ENCODE peak calls at places on chromosomes 12 and 14, in seven cellular contexts. One of them, this sample, is unnamed.

GRCh38 chr12:3203713-3204112 is 126.5 kb downstream of the TSPAN9 start:
- DNase-seq in adipocyte: no peak
- DNase-seq in fibroblast of lung: no peak
- DNase-seq in lower leg skin: no peak
- DNase-seq in astrocyte of the cerebellum: no peak
- DNase-seq in neural progenitor cell: no peak
- DNase-seq in heart right ventricle: no peak
- DNase-seq in this sample: no peak

GRCh38 chr14:100900837-100901390 is 2.6 kb downstream of the RTL1 start:
- DNase-seq in heart right ventricle: no peak
- DNase-seq in neural progenitor cell: peak; percentile 87
- DNase-seq in lower leg skin: peak; percentile 82
- DNase-seq in fibroblast of lung: peak; percentile 18
- DNase-seq in adipocyte: no peak
- DNase-seq in astrocyte of the cerebellum: no peak
- DNase-seq in this sample: no peak

GRCh38 chr12:27096420-27096819 is 14.0 kb upstream of the C12orf71 start:
- DNase-seq in adipocyte: no peak
- DNase-seq in neural progenitor cell: no peak
- DNase-seq in heart right ventricle: no peak
- DNase-seq in fibroblast of lung: no peak
- DNase-seq in astrocyte of the cerebellum: no peak
- DNase-seq in lower leg skin: no peak
- DNase-seq in this sample: no peak

GRCh38 chr14:100680439-100681051 is 46.1 kb upstream of the DLK1 start:
- DNase-seq in astrocyte of the cerebellum: no peak
- DNase-seq in adipocyte: no peak
- DNase-seq in lower leg skin: no peak
- DNase-seq in neural progenitor cell: no peak
- DNase-seq in heart right ventricle: peak; percentile 39
- DNase-seq in fibroblast of lung: no peak
- DNase-seq in this sample: peak; percentile 87

GRCh38 chr12:107092669-107093546 is 441 bp downstream of the CRY1 start:
- DNase-seq in neural progenitor cell: peak; percentile 73
- DNase-seq in astrocyte of the cerebellum: peak; percentile 22
- DNase-seq in lower leg skin: peak; percentile 92
- DNase-seq in adipocyte: peak; percentile 80
- DNase-seq in heart right ventricle: peak; percentile 54
- DNase-seq in fibroblast of lung: peak; percentile 64
- DNase-seq in this sample: peak; percentile 71

GRCh38 chr12:3896851-3897351 is 23.7 kb upstream of the PARP11 start:
- DNase-seq in lower leg skin: no peak
- DNase-seq in astrocyte of the cerebellum: no peak
- DNase-seq in fibroblast of lung: no peak
- DNase-seq in neural progenitor cell: peak; percentile 52
- DNase-seq in heart right ventricle: peak; percentile 14
- DNase-seq in adipocyte: peak; percentile 53
- DNase-seq in this sample: peak; percentile 71

GRCh38 chr14:61064866-61065265 is 83.8 kb downstream of the SLC38A6 start:
- DNase-seq in adipocyte: no peak
- DNase-seq in neural progenitor cell: no peak
- DNase-seq in lower leg skin: no peak
- DNase-seq in heart right ventricle: no peak
- DNase-seq in astrocyte of the cerebellum: no peak
- DNase-seq in fibroblast of lung: no peak
- DNase-seq in this sample: no peak

GRCh38 chr12:62351326-62351725 is 91.1 kb downstream of the USP15 start:
- DNase-seq in adipocyte: no peak
- DNase-seq in fibroblast of lung: no peak
- DNase-seq in heart right ventricle: no peak
- DNase-seq in neural progenitor cell: no peak
- DNase-seq in astrocyte of the cerebellum: no peak
- DNase-seq in lower leg skin: no peak
- DNase-seq in this sample: no peak

GRCh38 chr12:116529048-116529447 is 30.1 kb upstream of the MAP1LC3B2 start:
- DNase-seq in lower leg skin: peak; percentile 84
- DNase-seq in astrocyte of the cerebellum: no peak
- DNase-seq in neural progenitor cell: no peak
- DNase-seq in fibroblast of lung: peak; percentile 91
- DNase-seq in heart right ventricle: no peak
- DNase-seq in adipocyte: no peak
- DNase-seq in this sample: peak; percentile 90

GRCh38 chr14:105490318-105490571 is 801 bp upstream of the TEDC1 start:
- DNase-seq in adipocyte: no peak
- DNase-seq in neural progenitor cell: no peak
- DNase-seq in lower leg skin: peak; percentile 93
- DNase-seq in astrocyte of the cerebellum: no peak
- DNase-seq in heart right ventricle: no peak
- DNase-seq in fibroblast of lung: no peak
- DNase-seq in this sample: no peak
- H3K4me3 ChIP-seq in adipocyte: peak overlapping the region; percentile 81
- H3K4me3 ChIP-seq in neural progenitor cell: peak overlapping the region; percentile 72
- H3K4me3 ChIP-seq in lower leg skin: peak overlapping the region; percentile 28
- H3K4me3 ChIP-seq in astrocyte of the cerebellum: peak overlapping the region; percentile 58
- H3K4me3 ChIP-seq in heart right ventricle: peak overlapping the region; percentile 80
- H3K4me3 ChIP-seq in fibroblast of lung: peak overlapping the region; percentile 70
- H3K4me3 ChIP-seq in this sample: peak overlapping the region; percentile 68

GRCh38 chr12:123571343-123571813 is 13.0 kb upstream of the TMED2 start:
- DNase-seq in heart right ventricle: peak; percentile 38
- DNase-seq in astrocyte of the cerebellum: peak; percentile 41
- DNase-seq in fibroblast of lung: peak; percentile 68
- DNase-seq in adipocyte: peak; percentile 64
- DNase-seq in lower leg skin: peak; percentile 86
- DNase-seq in neural progenitor cell: peak; percentile 34
- DNase-seq in this sample: peak; percentile 86
- H3K4me3 ChIP-seq in heart right ventricle: no peak overlapping the region
- H3K4me3 ChIP-seq in astrocyte of the cerebellum: no peak overlapping the region
- H3K4me3 ChIP-seq in fibroblast of lung: no peak overlapping the region
- H3K4me3 ChIP-seq in adipocyte: no peak overlapping the region
- H3K4me3 ChIP-seq in lower leg skin: no peak overlapping the region
- H3K4me3 ChIP-seq in neural progenitor cell: no peak overlapping the region
- H3K4me3 ChIP-seq in this sample: peak overlapping the region; percentile 6

GRCh38 chr12:53695148-53696138 is 19.6 kb upstream of the ATP5MC2 start:
- DNase-seq in adipocyte: peak; percentile 75
- DNase-seq in astrocyte of the cerebellum: no peak
- DNase-seq in neural progenitor cell: peak; percentile 82
- DNase-seq in fibroblast of lung: peak; percentile 69
- DNase-seq in heart right ventricle: no peak
- DNase-seq in lower leg skin: no peak
- DNase-seq in this sample: peak; percentile 48

GRCh38 chr12:53696655-53697321 is 20.9 kb upstream of the ATP5MC2 start:
- DNase-seq in fibroblast of lung: no peak
- DNase-seq in adipocyte: no peak
- DNase-seq in neural progenitor cell: no peak
- DNase-seq in astrocyte of the cerebellum: no peak
- DNase-seq in heart right ventricle: no peak
- DNase-seq in lower leg skin: no peak
- DNase-seq in this sample: no peak

GRCh38 chr12:53698948-53699672 is 23.2 kb upstream of the ATP5MC2 start:
- DNase-seq in lower leg skin: no peak
- DNase-seq in fibroblast of lung: no peak
- DNase-seq in heart right ventricle: no peak
- DNase-seq in astrocyte of the cerebellum: no peak
- DNase-seq in adipocyte: no peak
- DNase-seq in neural progenitor cell: no peak
- DNase-seq in this sample: no peak

GRCh38 chr12:53694746-53695145 is 18.9 kb upstream of the ATP5MC2 start:
- DNase-seq in fibroblast of lung: no peak
- DNase-seq in neural progenitor cell: peak; percentile 38
- DNase-seq in lower leg skin: no peak
- DNase-seq in heart right ventricle: no peak
- DNase-seq in adipocyte: no peak
- DNase-seq in astrocyte of the cerebellum: no peak
- DNase-seq in this sample: no peak

GRCh38 chr12:53696285-53696654 is 20.4 kb upstream of the ATP5MC2 start:
- DNase-seq in heart right ventricle: peak; percentile 77
- DNase-seq in fibroblast of lung: peak; percentile 83
- DNase-seq in adipocyte: peak; percentile 59
- DNase-seq in astrocyte of the cerebellum: peak; percentile 53
- DNase-seq in lower leg skin: no peak
- DNase-seq in neural progenitor cell: peak; percentile 94
- DNase-seq in this sample: peak; percentile 81
- H3K4me3 ChIP-seq in heart right ventricle: no peak overlapping the region
- H3K4me3 ChIP-seq in fibroblast of lung: no peak overlapping the region
- H3K4me3 ChIP-seq in adipocyte: no peak overlapping the region
- H3K4me3 ChIP-seq in astrocyte of the cerebellum: no peak overlapping the region
- H3K4me3 ChIP-seq in lower leg skin: no peak overlapping the region
- H3K4me3 ChIP-seq in neural progenitor cell: peak overlapping the region; percentile 43
- H3K4me3 ChIP-seq in this sample: no peak overlapping the region

GRCh38 chr14:85534435-85534834 is 4.5 kb downstream of the FLRT2 start:
- DNase-seq in heart right ventricle: no peak
- DNase-seq in fibroblast of lung: no peak
- DNase-seq in adipocyte: peak; percentile 65
- DNase-seq in astrocyte of the cerebellum: no peak
- DNase-seq in neural progenitor cell: peak; percentile 62
- DNase-seq in lower leg skin: peak; percentile 81
- DNase-seq in this sample: peak; percentile 30
- H3K4me3 ChIP-seq in heart right ventricle: no peak overlapping the region
- H3K4me3 ChIP-seq in fibroblast of lung: peak overlapping the region; percentile 81
- H3K4me3 ChIP-seq in adipocyte: peak overlapping the region; percentile 91
- H3K4me3 ChIP-seq in astrocyte of the cerebellum: peak overlapping the region; percentile 73
- H3K4me3 ChIP-seq in neural progenitor cell: peak overlapping the region; percentile 74
- H3K4me3 ChIP-seq in lower leg skin: peak overlapping the region; percentile 62
- H3K4me3 ChIP-seq in this sample: peak overlapping the region; percentile 87

GRCh38 chr12:132861558-132861957 is 25.8 kb downstream of the CHFR start:
- DNase-seq in lower leg skin: no peak
- DNase-seq in adipocyte: no peak
- DNase-seq in astrocyte of the cerebellum: no peak
- DNase-seq in neural progenitor cell: no peak
- DNase-seq in fibroblast of lung: no peak
- DNase-seq in heart right ventricle: no peak
- DNase-seq in this sample: no peak

GRCh38 chr12:132856581-132856980 is 27.9 kb upstream of the GOLGA3 start:
- DNase-seq in adipocyte: no peak
- DNase-seq in lower leg skin: no peak
- DNase-seq in astrocyte of the cerebellum: no peak
- DNase-seq in heart right ventricle: no peak
- DNase-seq in fibroblast of lung: no peak
- DNase-seq in neural progenitor cell: no peak
- DNase-seq in this sample: no peak

GRCh38 chr12:132853285-132854092 is 24.8 kb upstream of the GOLGA3 start:
- DNase-seq in adipocyte: no peak
- DNase-seq in neural progenitor cell: no peak
- DNase-seq in lower leg skin: no peak
- DNase-seq in heart right ventricle: no peak
- DNase-seq in astrocyte of the cerebellum: no peak
- DNase-seq in fibroblast of lung: no peak
- DNase-seq in this sample: no peak

DNA sequence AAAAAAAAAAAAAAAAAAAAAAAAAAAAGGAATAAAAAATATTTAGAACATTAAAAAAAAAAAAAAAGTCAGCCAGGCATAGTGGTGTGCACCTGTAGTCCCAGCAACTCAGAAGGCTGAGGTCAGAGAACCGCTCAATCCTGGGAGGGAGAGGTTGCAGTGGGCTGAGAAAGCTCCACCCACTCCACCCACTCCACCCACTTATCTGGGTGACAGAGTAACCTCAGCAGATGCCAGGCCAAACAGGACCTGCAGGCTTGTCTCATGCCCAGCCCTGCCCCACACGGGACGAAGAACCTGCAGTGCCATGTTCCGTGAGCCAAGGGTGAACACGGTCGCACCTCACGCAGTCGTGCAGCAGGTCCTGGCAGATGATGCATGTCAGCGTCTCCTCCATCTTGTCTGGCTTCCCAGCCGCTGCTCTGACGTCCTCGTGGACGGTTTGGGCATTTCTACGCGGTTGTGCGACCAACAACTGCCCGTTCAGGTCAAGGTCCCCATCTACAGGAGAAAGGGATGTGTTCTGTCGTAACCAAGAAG is 28.6 kb downstream of the CHFR start:
- DNase-seq in adipocyte: no peak
- DNase-seq in heart right ventricle: no peak
- DNase-seq in neural progenitor cell: no peak
- DNase-seq in fibroblast of lung: no peak
- DNase-seq in lower leg skin: no peak
- DNase-seq in astrocyte of the cerebellum: no peak
- DNase-seq in this sample: no peak
- H3K4me3 ChIP-seq in adipocyte: no peak overlapping the region
- H3K4me3 ChIP-seq in heart right ventricle: no peak overlapping the region
- H3K4me3 ChIP-seq in neural progenitor cell: no peak overlapping the region
- H3K4me3 ChIP-seq in fibroblast of lung: no peak overlapping the region
- H3K4me3 ChIP-seq in lower leg skin: no peak overlapping the region
- H3K4me3 ChIP-seq in astrocyte of the cerebellum: no peak overlapping the region
- H3K4me3 ChIP-seq in this sample: no peak overlapping the region

DNA sequence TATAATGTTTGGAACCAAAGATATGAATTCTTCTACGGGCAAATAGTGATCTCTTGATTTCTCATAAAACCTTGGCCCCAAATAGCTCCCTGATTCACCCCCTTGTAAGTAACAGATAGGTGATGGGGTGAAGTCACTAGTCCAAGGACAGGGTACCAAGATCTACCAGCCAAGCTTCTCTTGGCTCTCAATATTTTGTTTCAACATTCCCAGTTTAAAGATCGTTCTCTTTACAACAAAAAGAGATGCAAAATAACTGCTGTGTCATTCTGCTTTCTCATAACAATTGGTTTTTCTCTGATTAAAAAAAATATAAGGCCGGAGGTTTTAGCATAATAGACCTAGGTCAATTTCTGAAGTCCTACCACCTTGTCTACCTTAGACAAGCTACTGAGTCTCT is 11.8 kb downstream of the PAH start:
- DNase-seq in adipocyte: no peak
- DNase-seq in fibroblast of lung: no peak
- DNase-seq in lower leg skin: no peak
- DNase-seq in neural progenitor cell: no peak
- DNase-seq in heart right ventricle: no peak
- DNase-seq in astrocyte of the cerebellum: no peak
- DNase-seq in this sample: no peak
- H3K4me3 ChIP-seq in adipocyte: no peak overlapping the region
- H3K4me3 ChIP-seq in fibroblast of lung: no peak overlapping the region
- H3K4me3 ChIP-seq in lower leg skin: no peak overlapping the region
- H3K4me3 ChIP-seq in neural progenitor cell: no peak overlapping the region
- H3K4me3 ChIP-seq in heart right ventricle: no peak overlapping the region
- H3K4me3 ChIP-seq in astrocyte of the cerebellum: no peak overlapping the region
- H3K4me3 ChIP-seq in this sample: no peak overlapping the region

DNA sequence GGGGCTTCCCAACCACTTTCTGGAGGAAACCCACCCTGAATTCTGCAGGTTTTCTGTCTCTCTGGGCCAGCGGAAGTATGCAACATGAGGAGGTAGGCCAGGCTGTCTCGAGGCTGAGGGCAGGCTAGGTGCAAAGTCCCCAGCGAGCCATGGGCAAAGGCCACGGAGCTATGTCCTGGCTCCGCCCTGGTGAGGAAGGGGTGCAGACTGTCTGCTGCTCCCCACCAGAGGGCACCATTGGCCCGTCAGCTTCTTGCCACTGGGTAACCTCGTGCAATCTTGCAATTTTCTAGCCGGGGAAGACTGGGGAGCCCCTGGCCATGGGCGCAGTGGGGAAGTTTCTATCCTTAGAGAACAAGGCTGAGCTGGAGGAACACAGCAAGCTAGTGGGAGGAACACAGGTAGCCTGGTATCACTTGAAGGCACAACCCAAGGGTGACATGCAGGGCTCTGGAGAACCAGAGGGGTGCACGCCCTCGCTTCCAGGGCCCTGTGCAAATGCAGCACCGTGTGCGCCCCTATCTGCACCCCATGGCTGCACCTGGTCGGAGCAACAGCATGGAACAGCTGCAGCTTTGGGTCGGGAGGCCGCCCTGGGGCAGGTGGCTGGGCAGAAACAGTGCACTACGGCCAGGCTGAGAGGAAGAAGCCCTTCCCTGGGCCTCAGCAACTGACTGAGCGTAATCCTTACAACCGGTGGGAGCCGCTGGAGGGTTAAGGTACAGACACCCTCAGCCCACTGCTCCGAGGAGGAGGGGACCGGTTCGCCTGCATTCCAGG is 27.6 kb upstream of the RPLP0 start:
- DNase-seq in neural progenitor cell: peak; percentile 91
- DNase-seq in astrocyte of the cerebellum: peak; percentile 66
- DNase-seq in adipocyte: peak; percentile 93
- DNase-seq in lower leg skin: peak; percentile 97
- DNase-seq in fibroblast of lung: peak; percentile 70
- DNase-seq in heart right ventricle: peak; percentile 89
- DNase-seq in this sample: peak; percentile 87
- H3K4me3 ChIP-seq in neural progenitor cell: peak overlapping the region; percentile 10
- H3K4me3 ChIP-seq in astrocyte of the cerebellum: no peak overlapping the region
- H3K4me3 ChIP-seq in adipocyte: peak overlapping the region; percentile 57
- H3K4me3 ChIP-seq in lower leg skin: no peak overlapping the region
- H3K4me3 ChIP-seq in fibroblast of lung: no peak overlapping the region
- H3K4me3 ChIP-seq in heart right ventricle: no peak overlapping the region
- H3K4me3 ChIP-seq in this sample: no peak overlapping the region

This sample was measured in fibroblast of villous mesenchyme.